ENCODE peak calls at places on chromosomes 1 and 21, in ten cellular contexts. S is right lobe of liver; U is uterus; N is effector memory CD4-positive, alpha-beta T cell; Y is pancreas; I is CD8-positive, alpha-beta memory T cell; V is GM23338; H is lower lobe of right lung; G is ascending aorta; Q is body of pancreas. W is an unnamed sample.

GRCh38 chr1:158145173-158145719 is 35.4 kb upstream of the CD1D start:
- DNase-seq in S (no peak), U (peak; percentile 33), N (no peak), Y (peak; percentile 57), I (no peak), V (no peak), H (no peak), G (no peak), Q (peak; percentile 67), W (peak; percentile 91)

GRCh38 chr1:163307479-163308171 is 14.1 kb upstream of the NUF2 start:
- DNase-seq in S (no peak), U (no peak), N (no peak), Y (no peak), I (no peak), V (no peak), H (no peak), G (no peak), Q (no peak), W (no peak)

GRCh38 chr1:216905781-216906180 is 182.6 kb upstream of the ESRRG start:
- DNase-seq in S (no peak), U (no peak), N (no peak), Y (no peak), I (no peak), V (no peak), H (no peak), G (no peak), Q (no peak), W (no peak)

GRCh38 chr1:119549719-119550141 is 42.7 kb downstream of the HSD3B1 start:
- DNase-seq in S (no peak), U (no peak), N (no peak), Y (peak; percentile 53), I (no peak), V (peak; percentile 95), H (peak; percentile 51), G (no peak), Q (peak; percentile 81), W (peak; percentile 59)

GRCh38 chr1:6672558-6672957 is 29.1 kb downstream of the DNAJC11 start:
- DNase-seq in S (no peak), U (no peak), N (no peak), Y (no peak), I (no peak), V (no peak), H (no peak), G (no peak), Q (no peak), W (no peak)

GRCh38 chr1:22234631-22235030 is 91.7 kb upstream of the WNT4 start:
- DNase-seq in S (no peak), U (no peak), N (no peak), Y (no peak), I (no peak), V (no peak), H (no peak), G (no peak), Q (no peak), W (no peak)

GRCh38 chr1:167789501-167789900 is 67.7 kb downstream of the MPZL1 start:
- DNase-seq in S (no peak), U (no peak), N (no peak), Y (no peak), I (no peak), V (no peak), H (no peak), G (no peak), Q (no peak), W (no peak)

GRCh38 chr1:117897551-117897950 is 31.9 kb downstream of the GDAP2 start:
- DNase-seq in S (no peak), U (no peak), N (no peak), Y (no peak), I (no peak), V (no peak), H (no peak), G (no peak), Q (no peak), W (no peak)

GRCh38 chr21:21997390-21998333 is 999.5 kb downstream of the NCAM2 start:
- DNase-seq in S (no peak), U (no peak), N (no peak), Y (no peak), I (peak; percentile 3), V (peak; percentile 3), H (no peak), G (no peak), Q (no peak), W (no peak)

GRCh38 chr1:225847610-225848009 is 34.6 kb downstream of the TMEM63A start:
- DNase-seq in S (peak; percentile 68), U (no peak), N (no peak), Y (peak; percentile 85), I (no peak), V (no peak), H (no peak), G (no peak), Q (peak; percentile 94), W (peak; percentile 41)

GRCh38 chr1:110390096-110390495 is 730 bp downstream of the SLC16A4 start:
- DNase-seq in S (no peak), U (peak; percentile 44), N (no peak), Y (no peak), I (no peak), V (peak; percentile 61), H (peak; percentile 65), G (peak; percentile 85), Q (peak; percentile 16), W (no peak)

GRCh38 chr1:78432016-78432415 is 58.8 kb upstream of the PTGFR start:
- DNase-seq in S (no peak), U (no peak), N (no peak), Y (no peak), I (no peak), V (no peak), H (no peak), G (no peak), Q (no peak), W (no peak)

GRCh38 chr1:78426398-78426797 is 64.4 kb upstream of the PTGFR start:
- DNase-seq in S (no peak), U (no peak), N (no peak), Y (no peak), I (no peak), V (no peak), H (no peak), G (no peak), Q (no peak), W (no peak)

GRCh38 chr1:78424720-78425119 is 66.1 kb upstream of the PTGFR start:
- DNase-seq in S (no peak), U (no peak), N (no peak), Y (no peak), I (no peak), V (no peak), H (no peak), G (no peak), Q (no peak), W (no peak)

DNA sequence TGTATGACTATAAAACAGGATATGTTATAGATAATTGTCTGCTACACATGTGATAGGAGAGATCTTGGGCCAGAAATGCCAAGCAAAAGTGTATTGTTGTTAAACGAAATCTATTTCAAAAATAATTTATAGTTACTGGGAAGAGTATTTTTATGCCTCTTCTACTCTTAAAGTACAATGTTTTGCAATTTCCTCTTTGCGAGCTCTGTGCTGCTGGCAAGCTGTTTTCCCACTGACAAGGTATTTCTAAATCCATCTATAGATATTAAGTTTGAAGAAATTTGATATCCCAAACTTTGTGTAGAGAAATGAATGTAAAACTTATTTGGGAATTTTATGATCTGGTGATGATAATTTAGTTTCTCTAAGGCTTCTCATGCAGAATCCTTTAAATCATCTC is 63.3 kb upstream of the PTGFR start:
- DNase-seq in S (no peak), U (no peak), N (no peak), Y (no peak), I (no peak), V (no peak), H (no peak), G (no peak), Q (no peak), W (no peak)
- H3K27ac ChIP-seq in S (no peak overlapping the region), U (peak overlapping the region; percentile 75), N (no peak overlapping the region), Y (no peak overlapping the region), I (no peak overlapping the region), V (no peak overlapping the region), H (no peak overlapping the region), G (no peak overlapping the region), Q (no peak overlapping the region), W (no peak overlapping the region)

GRCh38 chr21:28018213-28018612 is 974.5 kb downstream of the LTN1 start:
- DNase-seq in S (no peak), U (no peak), N (no peak), Y (no peak), I (no peak), V (no peak), H (no peak), G (no peak), Q (no peak), W (no peak)
- H3K4me1 ChIP-seq in S (no peaks in the 10 kb centered on the region), U (no peaks in the 10 kb centered on the region), N (no peaks in the 10 kb centered on the region), Y (no peaks in the 10 kb centered on the region), I (no peaks in the 10 kb centered on the region), V (no peaks in the 10 kb centered on the region), H (no peaks in the 10 kb centered on the region), G (no peaks in the 10 kb centered on the region), Q (peaks cover 3% of the 10 kb centered on the region), W (no peaks in the 10 kb centered on the region)

GRCh38 chr1:63772876-63773275 is 941 bp upstream of the ROR1 start:
- DNase-seq in S (no peak), U (no peak), N (no peak), Y (no peak), I (no peak), V (peak; percentile 69), H (no peak), G (no peak), Q (no peak), W (no peak)

GRCh38 chr1:63774617-63775417 is 1.0 kb downstream of the ROR1 start:
- DNase-seq in S (peak; percentile 57), U (peak; percentile 43), N (no peak), Y (peak; percentile 31), I (no peak), V (peak; percentile 87), H (peak; percentile 59), G (peak; percentile 73), Q (peak; percentile 46), W (no peak)

GRCh38 chr1:63772201-63772600 is 1.6 kb upstream of the ROR1 start:
- DNase-seq in S (no peak), U (no peak), N (no peak), Y (no peak), I (no peak), V (no peak), H (no peak), G (no peak), Q (no peak), W (no peak)

GRCh38 chr1:63773815-63774616 is at the start of gene ROR1:
- DNase-seq in S (peak; percentile 86), U (peak; percentile 88), N (no peak), Y (peak; percentile 88), I (peak; percentile 4), V (peak; percentile 96), H (peak; percentile 89), G (peak; percentile 95), Q (peak; percentile 91), W (peak; percentile 81)

DNA sequence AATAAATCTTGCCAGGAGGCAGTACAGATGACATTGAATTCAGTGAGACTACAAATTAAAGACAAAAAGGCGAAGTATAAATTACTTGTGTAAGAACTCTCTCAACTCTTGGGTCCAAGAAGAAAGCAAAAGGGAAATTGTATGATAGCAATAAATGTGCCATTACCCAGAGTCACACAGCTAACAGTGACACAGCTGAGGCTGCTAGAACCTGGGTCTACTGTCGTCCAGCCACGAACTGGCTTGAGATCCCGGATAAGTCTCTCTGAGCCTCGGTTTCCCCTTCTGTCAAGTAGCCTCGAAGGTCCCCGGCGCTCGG is 362 bp upstream of the ROR1 start:
- DNase-seq in S (no peak), U (no peak), N (no peak), Y (no peak), I (no peak), V (no peak), H (no peak), G (no peak), Q (no peak), W (no peak)
- H3K27ac ChIP-seq in S (no peak overlapping the region), U (peak overlapping the region; percentile 90), N (no peak overlapping the region), Y (peak overlapping the region; percentile 85), I (no peak overlapping the region), V (no peak overlapping the region), H (peak overlapping the region; percentile 78), G (peak overlapping the region; percentile 99), Q (peak overlapping the region; percentile 95), W (no peak overlapping the region)

GRCh38 chr21:43342301-43342881 is 84.5 kb downstream of the SIK1 start:
- DNase-seq in S (no peak), U (no peak), N (no peak), Y (no peak), I (no peak), V (no peak), H (no peak), G (no peak), Q (no peak), W (no peak)
- H3K4me1 ChIP-seq in S (no peaks in the 10 kb centered on the region), U (no peaks in the 10 kb centered on the region), N (no peaks in the 10 kb centered on the region), Y (peaks cover 24% of the 10 kb centered on the region), I (no peaks in the 10 kb centered on the region), V (no peaks in the 10 kb centered on the region), H (peaks cover 33% of the 10 kb centered on the region), G (no peaks in the 10 kb centered on the region), Q (peaks cover 30% of the 10 kb centered on the region), W (peaks cover 3% of the 10 kb centered on the region)

W was measured in adrenal gland.